ENCODE peak calls at places on chromosomes 2 and 18, in six cellular contexts. N, H, Q, M, Y and T are unnamed samples.

GRCh38 chr2:134738150-134738865 is 19.5 kb upstream of the TMEM163 start:
- DNase-seq in N (no peak), H (no peak), Q (no peak), M (no peak), Y (no peak), T (no peak)

GRCh38 chr2:54318810-54319209 is 62.8 kb upstream of the TSPYL6 start:
- DNase-seq in N (no peak), H (no peak), Q (no peak), M (no peak), Y (no peak), T (no peak)

GRCh38 chr2:105140237-105140568 is 101.3 kb upstream of the GPR45 start:
- DNase-seq in N (no peak), H (no peak), Q (no peak), M (no peak), Y (no peak), T (no peak)

GRCh38 chr2:181781082-181781786 is 100.9 kb upstream of the NEUROD1 start:
- DNase-seq in N (no peak), H (no peak), Q (no peak), M (peak; percentile 61), Y (no peak), T (no peak)

GRCh38 chr2:38182518-38183013 is 106.6 kb upstream of the CYP1B1 start:
- DNase-seq in N (peak; percentile 25), H (no peak), Q (no peak), M (no peak), Y (no peak), T (no peak)

GRCh38 chr2:38907743-38908562 is 18.3 kb downstream of the ARHGEF33 start:
- DNase-seq in N (no peak), H (peak; percentile 12), Q (no peak), M (no peak), Y (no peak), T (no peak)

GRCh38 chr2:43985359-43985758 is 10.4 kb downstream of the LRPPRC start:
- DNase-seq in N (no peak), H (no peak), Q (no peak), M (no peak), Y (no peak), T (no peak)

GRCh38 chr2:156867201-156867600 is 390.3 kb upstream of the GALNT5 start:
- DNase-seq in N (no peak), H (peak; percentile 55), Q (no peak), M (no peak), Y (no peak), T (no peak)

GRCh38 chr2:181563101-181563692 is 93.7 kb downstream of the CERKL start:
- DNase-seq in N (no peak), H (no peak), Q (no peak), M (no peak), Y (no peak), T (no peak)

GRCh38 chr2:230410861-230411464 is 5.0 kb upstream of the SP100 start:
- DNase-seq in N (no peak), H (no peak), Q (no peak), M (no peak), Y (no peak), T (no peak)

GRCh38 chr2:15069149-15069548 is 436.6 kb downstream of the LRATD1 start:
- DNase-seq in N (no peak), H (no peak), Q (no peak), M (no peak), Y (no peak), T (no peak)

GRCh38 chr18:40529478-40529877 is 1425.6 kb upstream of the PIK3C3 start:
- DNase-seq in N (no peak), H (peak; percentile 49), Q (no peak), M (no peak), Y (no peak), T (no peak)

GRCh38 chr2:71457959-71458322 is 4.6 kb downstream of the DYSF start:
- DNase-seq in N (no peak), H (no peak), Q (no peak), M (no peak), Y (no peak), T (no peak)

GRCh38 chr2:71457123-71457958 is 4.0 kb downstream of the DYSF start:
- DNase-seq in N (no peak), H (no peak), Q (no peak), M (no peak), Y (no peak), T (no peak)

GRCh38 chr2:71455011-71455740 is 1.8 kb downstream of the DYSF start:
- DNase-seq in N (no peak), H (no peak), Q (no peak), M (no peak), Y (no peak), T (no peak)

GRCh38 chr2:71455741-71456569 is 2.6 kb downstream of the DYSF start:
- DNase-seq in N (no peak), H (no peak), Q (peak; percentile 69), M (no peak), Y (no peak), T (no peak)

GRCh38 chr2:71456617-71457016 is 3.3 kb downstream of the DYSF start:
- DNase-seq in N (no peak), H (no peak), Q (no peak), M (no peak), Y (no peak), T (no peak)
- H3K36me3 ChIP-seq in N (no peaks in the 10 kb centered on the region), H (no peaks in the 10 kb centered on the region), Q (no peaks in the 10 kb centered on the region), M (no peaks in the 10 kb centered on the region), Y (peaks cover 20% of the 10 kb centered on the region), T (no peaks in the 10 kb centered on the region)

GRCh38 chr2:70160545-70160944 is 30.3 kb downstream of the C2orf42 start:
- DNase-seq in N (no peak), H (no peak), Q (no peak), M (no peak), Y (no peak), T (no peak)
- H3K27ac ChIP-seq in N (no peak overlapping the region), H (peak overlapping the region; percentile 14), Q (no peak overlapping the region), M (no peak overlapping the region), Y (no peak overlapping the region), T (no peak overlapping the region)

GRCh38 chr2:45700407-45701013 is 49.0 kb downstream of the PRKCE start:
- DNase-seq in N (no peak), H (no peak), Q (no peak), M (no peak), Y (no peak), T (no peak)
- TF ChIP-seq CTCF in N (no peak), H (no peak), Q (no peak), M (no peak), Y (no peak), T (no peak)

GRCh38 chr2:233448220-233448559 is 93.9 kb downstream of the DGKD start:
- DNase-seq in N (peak; percentile 55), H (no peak), Q (no peak), M (peak; percentile 44), Y (peak; percentile 58), T (no peak)

GRCh38 chr2:233449921-233450853 is 95.9 kb downstream of the DGKD start:
- DNase-seq in N (no peak), H (no peak), Q (no peak), M (peak; percentile 37), Y (peak; percentile 48), T (peak; percentile 37)

GRCh38 chr2:233447506-233448219 is 93.4 kb downstream of the DGKD start:
- DNase-seq in N (no peak), H (no peak), Q (no peak), M (peak; percentile 42), Y (peak; percentile 32), T (no peak)

GRCh38 chr2:233449071-233449901 is 95.0 kb downstream of the DGKD start:
- DNase-seq in N (no peak), H (no peak), Q (no peak), M (peak; percentile 58), Y (peak; percentile 67), T (no peak)

GRCh38 chr2:233448565-233448964 is 94.3 kb downstream of the DGKD start:
- DNase-seq in N (no peak), H (no peak), Q (no peak), M (no peak), Y (no peak), T (no peak)
- H3K36me3 ChIP-seq in N (peaks cover 19% of the 10 kb centered on the region), H (no peaks in the 10 kb centered on the region), Q (peaks cover 89% of the 10 kb centered on the region), M (no peaks in the 10 kb centered on the region), Y (peaks cover 100% of the 10 kb centered on the region), T (no peaks in the 10 kb centered on the region)

DNA sequence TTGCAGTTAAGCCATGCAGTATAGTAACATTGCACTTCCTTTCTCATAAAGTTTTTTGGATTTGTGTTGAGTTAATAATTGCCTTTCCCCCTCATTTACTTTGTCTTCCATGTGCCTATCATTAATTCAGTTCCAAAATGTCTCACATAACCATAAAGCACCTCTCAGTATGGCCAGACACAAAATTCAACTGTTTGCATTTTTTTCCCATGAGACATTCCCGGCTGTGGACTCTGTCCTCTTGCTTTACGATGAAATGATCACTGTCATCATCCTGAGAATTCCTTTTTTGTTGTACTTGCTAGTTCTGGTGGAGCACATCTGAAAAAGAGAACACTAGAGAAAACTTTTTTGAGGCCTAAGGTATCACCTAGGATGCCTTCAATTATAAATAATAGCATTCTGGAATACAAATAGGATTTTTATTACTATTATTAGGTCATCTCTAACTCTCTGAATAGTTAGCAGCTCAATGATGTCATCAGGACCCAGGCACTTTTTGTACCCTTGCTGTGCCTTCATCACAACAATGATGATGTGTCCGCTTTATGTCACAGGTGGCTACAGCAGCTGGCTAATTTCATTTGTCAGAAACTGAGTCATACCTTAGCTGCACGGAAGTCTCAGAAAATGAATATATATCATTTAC is 8.5 kb upstream of the ATP8B1 start:
- DNase-seq in N (no peak), H (no peak), Q (no peak), M (no peak), Y (no peak), T (no peak)
- H3K27ac ChIP-seq in N (no peak overlapping the region), H (no peak overlapping the region), Q (no peak overlapping the region), M (no peak overlapping the region), Y (no peak overlapping the region), T (no peak overlapping the region)

GRCh38 chr2:177506998-177507397 is 114.4 kb downstream of the AGPS start:
- DNase-seq in N (no peak), H (no peak), Q (no peak), M (no peak), Y (no peak), T (no peak)
- TF ChIP-seq CTCF in N (no peak), H (no peak), Q (no peak), M (no peak), Y (no peak), T (no peak)